ENCODE peak calls at places on chromosomes 13 and 19, in four cellular contexts. N is T-helper 1 cell; O is HFFc6; R is activated T-helper 9 cell treated with anti-CD3 and anti-CD28 coated beads, Interleukin-2, amount 50 U/mL, for 16 hours. T is an unnamed sample.

GRCh38 chr13:106851251-106851650 is 283.3 kb upstream of the ARGLU1 start:
- DNase-seq in O (no peak), N (no peak), R (no peak), T (peak; percentile 70)

GRCh38 chr13:45916036-45916435 is 64.5 kb upstream of the SIAH3 start:
- DNase-seq in R (no peak), O (no peak), N (no peak), T (peak; percentile 2)

GRCh38 chr13:40087021-40088002 is 431.9 kb downstream of the COG6 start:
- DNase-seq in O (no peak), R (no peak), N (no peak), T (no peak)

GRCh38 chr13:111033172-111034133 is 81.7 kb upstream of the ARHGEF7 start:
- DNase-seq in R (no peak), O (no peak), N (no peak), T (no peak)

GRCh38 chr19:2255982-2256685 is at the start of gene JSRP1:
- DNase-seq in N (no peak), R (no peak), O (no peak), T (no peak)

GRCh38 chr13:48266967-48267639 is 34.1 kb downstream of the ITM2B start:
- DNase-seq in R (no peak), O (peak; percentile 12), N (no peak), T (no peak)

GRCh38 chr13:91240341-91240740 is 107.1 kb upstream of the MIR17HG start:
- DNase-seq in N (no peak), R (no peak), O (no peak), T (no peak)

GRCh38 chr13:98416408-98416807 is 160.5 kb downstream of the STK24 start:
- DNase-seq in N (no peak), R (no peak), O (no peak), T (no peak)

GRCh38 chr13:41955605-41956004 is 5.3 kb downstream of the VWA8 start:
- DNase-seq in R (no peak), O (no peak), N (no peak), T (no peak)

GRCh38 chr13:27026396-27026795 is 145.2 kb downstream of the USP12 start:
- DNase-seq in O (no peak), N (no peak), R (no peak), T (no peak)

GRCh38 chr19:31658993-31659896 is 310.0 kb upstream of the TSHZ3 start:
- DNase-seq in O (no peak), N (no peak), R (no peak), T (no peak)

GRCh38 chr19:19657397-19657783 is 6.1 kb downstream of the ATP13A1 start:
- DNase-seq in N (no peak), O (no peak), R (no peak), T (no peak)

GRCh38 chr13:113912596-113912995 is 48.7 kb upstream of the GAS6 start:
- DNase-seq in R (no peak), O (no peak), N (no peak), T (no peak)

GRCh38 chr13:73708393-73708985 is 425.7 kb downstream of the KLF12 start:
- DNase-seq in O (peak; percentile 65), R (no peak), N (peak; percentile 25), T (peak; percentile 65)

GRCh38 chr13:46160474-46161066 is 21.4 kb downstream of the LCP1 start:
- DNase-seq in O (peak; percentile 39), R (no peak), N (peak; percentile 39), T (peak; percentile 18)

GRCh38 chr13:109941951-109942350 is 155.6 kb upstream of the IRS2 start:
- DNase-seq in R (no peak), O (peak; percentile 28), N (no peak), T (no peak)

GRCh38 chr13:108933061-108933460 is 303.6 kb downstream of the MYO16 start:
- DNase-seq in N (no peak), R (no peak), O (no peak), T (no peak)

GRCh38 chr19:8589177-8589714 is 12.0 kb upstream of the MYO1F start:
- DNase-seq in N (no peak), O (no peak), R (no peak), T (no peak)

GRCh38 chr19:16385821-16386220 is 61.2 kb downstream of the KLF2 start:
- DNase-seq in R (no peak), N (no peak), O (no peak), T (no peak)

GRCh38 chr13:32211788-32212187 is 103.4 kb downstream of the ZAR1L start:
- DNase-seq in N (no peak), O (peak; percentile 90), R (no peak), T (peak; percentile 67)

GRCh38 chr19:16496613-16496983 is 404 bp downstream of the C19orf44 start:
- DNase-seq in N (no peak), O (peak; percentile 67), R (no peak), T (peak; percentile 62)

GRCh38 chr13:22014469-22014868 is 343.6 kb downstream of the FGF9 start:
- DNase-seq in N (no peak), O (no peak), R (no peak), T (no peak)

GRCh38 chr19:7545295-7545694 is 9.8 kb downstream of the PNPLA6 start:
- DNase-seq in R (no peak), O (no peak), N (no peak), T (no peak)

GRCh38 chr19:45103200-45103624 is 10.2 kb downstream of the PPP1R37 start:
- DNase-seq in N (no peak), O (no peak), R (no peak), T (no peak)

T was measured in brain microvascular endothelial cell.